ENCODE peak calls at places on chromosomes 5 and 9, in five cellular contexts. M is lower leg skin, J is KG1, L is colonic mucosa, P is B cell. G is an unnamed sample.

GRCh38 chr5:175385691-175386360 is 58.2 kb downstream of the DRD1 start:
- DNase-seq in L (no peak), J (no peak), M (no peak), P (no peak), G (no peak)

GRCh38 chr9:90905822-90906221 is 104.2 kb downstream of the SYK start:
- DNase-seq in P (no peak), J (no peak), M (no peak), L (no peak), G (no peak)

GRCh38 chr9:129569506-129570449 is 51.1 kb downstream of the C9orf50 start:
- DNase-seq in P (no peak), J (no peak), L (no peak), M (no peak), G (peak)

GRCh38 chr5:10293907-10294662 is 13.6 kb downstream of the CMBL start:
- DNase-seq in M (no peak), L (no peak), P (no peak), J (no peak), G (no peak)

GRCh38 chr5:154118832-154119442 is 71.6 kb upstream of the GALNT10 start:
- DNase-seq in L (no peak), M (no peak), P (peak), J (no peak), G (no peak)

GRCh38 chr5:71786337-71787060 is 67.4 kb downstream of the CARTPT start:
- DNase-seq in P (no peak), M (no peak), J (no peak), L (no peak), G (no peak)

GRCh38 chr5:143898914-143899591 is 87.1 kb downstream of the HMHB1 start:
- DNase-seq in P (no peak), L (no peak), J (no peak), M (no peak), G (no peak)

GRCh38 chr5:65611524-65611923 is 12.6 kb downstream of the TRIM23 start:
- DNase-seq in L (no peak), M (no peak), J (no peak), P (no peak), G (peak)

GRCh38 chr9:98875536-98875935 is 68.1 kb downstream of the GALNT12 start:
- DNase-seq in P (no peak), M (no peak), J (no peak), L (no peak), G (no peak)

GRCh38 chr5:104297076-104297475 is 734.5 kb upstream of the NUDT12 start:
- DNase-seq in L (no peak), P (no peak), M (no peak), J (no peak), G (no peak)

GRCh38 chr5:7425830-7426229 is 29.9 kb downstream of the ADCY2 start:
- DNase-seq in J (no peak), M (peak), P (no peak), L (no peak), G (no peak)

GRCh38 chr5:157155297-157155696 is 10.8 kb downstream of the GARIN3 start:
- DNase-seq in L (no peak), M (no peak), J (no peak), P (no peak), G (no peak)

GRCh38 chr5:138408023-138408422 is 30.8 kb upstream of the REEP2 start:
- DNase-seq in P (peak), J (no peak), M (no peak), L (peak), G (no peak)

GRCh38 chr5:138334867-138335447 is 3.1 kb upstream of the FAM53C start:
- DNase-seq in P (no peak), J (no peak), M (no peak), L (no peak), G (no peak)

GRCh38 chr5:172802585-172803176 is 31.4 kb upstream of the ERGIC1 start:
- DNase-seq in P (no peak), L (no peak), J (no peak), M (no peak), G (no peak)

GRCh38 chr5:80782626-80783025 is 127.8 kb upstream of the DHFR start:
- DNase-seq in L (no peak), M (no peak), J (no peak), P (no peak), G (no peak)

GRCh38 chr9:75993434-75993833 is 103.0 kb downstream of the PCSK5 start:
- DNase-seq in P (no peak), L (no peak), M (no peak), J (no peak), G (no peak)

GRCh38 chr5:150215978-150216944 is 26.4 kb downstream of the SLC6A7 start:
- DNase-seq in L (peak), P (no peak), J (no peak), M (no peak), G (no peak)

GRCh38 chr9:110125207-110125751 is 82.7 kb downstream of the C9orf152 start:
- DNase-seq in J (no peak), P (no peak), L (peak), M (peak), G (peak)

GRCh38 chr9:136204838-136205706 is at the start of gene LHX3:
- DNase-seq in L (no peak), P (peak), M (no peak), J (no peak), G (peak)

GRCh38 chr5:3844266-3844665 is 248.6 kb downstream of the IRX1 start:
- DNase-seq in L (no peak), J (no peak), P (no peak), M (no peak), G (no peak)

GRCh38 chr5:93279292-93279974 is 301.6 kb downstream of the NR2F1-AS1 start:
- DNase-seq in P (no peak), J (no peak), M (no peak), L (no peak), G (no peak)

GRCh38 chr5:56172225-56172624 is 60.9 kb downstream of the ANKRD55 start:
- DNase-seq in L (no peak), P (no peak), J (no peak), M (no peak), G (no peak)

GRCh38 chr5:142320427-142320732 is 4.4 kb downstream of the SPRY4 start:
- DNase-seq in L (no peak), J (no peak), M (no peak), P (no peak), G (no peak)

GRCh38 chr5:168372351-168372946 is 81.0 kb downstream of the WWC1 start:
- DNase-seq in L (no peak), M (no peak), J (no peak), P (no peak), G (no peak)

GRCh38 chr9:115202960-115203751 is 85.2 kb upstream of the TNC start:
- DNase-seq in P (no peak), M (no peak), J (no peak), L (no peak), G (no peak)

GRCh38 chr5:139105621-139106071 is 92.5 kb downstream of the SIL1 start:
- DNase-seq in P (no peak), M (no peak), J (no peak), L (no peak), G (no peak)

GRCh38 chr5:24183941-24184340 is 460.8 kb downstream of the CDH10 start:
- DNase-seq in J (no peak), P (no peak), L (no peak), M (no peak), G (no peak)

GRCh38 chr5:131622633-131623032 is 12.4 kb downstream of the RAPGEF6 start:
- DNase-seq in P (no peak), M (no peak), J (no peak), L (no peak), G (no peak)

GRCh38 chr9:93200449-93200742 is 16.5 kb downstream of the WNK2 start:
- DNase-seq in M (no peak), P (no peak), L (no peak), J (no peak), G (no peak)

GRCh38 chr5:173736923-173737412 is 120.5 kb upstream of the BOD1 start:
- DNase-seq in L (peak), M (no peak), P (peak), J (no peak), G (no peak)

GRCh38 chr9:712643-713042 is 128.9 kb upstream of the DMRT1 start:
- DNase-seq in L (no peak), M (no peak), J (no peak), P (no peak), G (no peak)

GRCh38 chr9:122857810-122858209 is 29.4 kb upstream of the PDCL start:
- DNase-seq in P (no peak), M (no peak), L (no peak), J (no peak), G (no peak)

GRCh38 chr9:123637596-123637939 is 281.6 kb downstream of the CRB2 start:
- DNase-seq in P (peak), M (no peak), J (no peak), L (no peak), G (no peak)

GRCh38 chr5:16663848-16664247 is 47.1 kb upstream of the RETREG1 start:
- DNase-seq in P (no peak), M (no peak), L (no peak), J (no peak), G (no peak)